ENCODE peak calls at places on chromosomes 16 and 17, in four cellular contexts. Y, X, U and J are unnamed samples.

GRCh38 chr17:50836826-50837225 is 1.4 kb downstream of the WFIKKN2 start:
- DNase-seq in X (no peak), Y (no peak), U (no peak), J (no peak)

GRCh38 chr17:1473170-1473569 is 17.1 kb upstream of the CRK start:
- DNase-seq in U (no peak), X (no peak), Y (no peak), J (no peak)

GRCh38 chr16:88561485-88562369 is 8.5 kb upstream of the ZC3H18 start:
- DNase-seq in X (no peak), U (peak; percentile 44), Y (peak; percentile 49), J (peak; percentile 10)

GRCh38 chr16:57938936-57939871 is 31.7 kb downstream of the CNGB1 start:
- DNase-seq in U (peak; percentile 10), X (no peak), Y (peak; percentile 84), J (peak; percentile 38)

GRCh38 chr17:915416-916201 is 64.0 kb downstream of the NXN start:
- DNase-seq in X (no peak), U (no peak), Y (no peak), J (no peak)

GRCh38 chr17:48973806-48974205 is 5.4 kb upstream of the GIP start:
- DNase-seq in Y (no peak), U (no peak), X (no peak), J (no peak)

GRCh38 chr16:87723224-87723619 is 42.6 kb downstream of the KLHDC4 start:
- DNase-seq in U (peak; percentile 92), Y (peak; percentile 66), X (no peak), J (peak; percentile 6)

GRCh38 chr16:23124315-23124714 is 24.9 kb downstream of the USP31 start:
- DNase-seq in U (peak; percentile 85), Y (no peak), X (no peak), J (peak; percentile 68)

GRCh38 chr17:57106107-57106835 is 21.2 kb downstream of the AKAP1 start:
- DNase-seq in X (no peak), Y (no peak), U (no peak), J (no peak)

GRCh38 chr17:7789131-7789530 is 44.9 kb upstream of the KDM6B start:
- DNase-seq in Y (no peak), X (no peak), U (no peak), J (no peak)
- TF ChIP-seq CTCF in Y (no peak), X (no peak), U (no peak), J (no peak)

DNA sequence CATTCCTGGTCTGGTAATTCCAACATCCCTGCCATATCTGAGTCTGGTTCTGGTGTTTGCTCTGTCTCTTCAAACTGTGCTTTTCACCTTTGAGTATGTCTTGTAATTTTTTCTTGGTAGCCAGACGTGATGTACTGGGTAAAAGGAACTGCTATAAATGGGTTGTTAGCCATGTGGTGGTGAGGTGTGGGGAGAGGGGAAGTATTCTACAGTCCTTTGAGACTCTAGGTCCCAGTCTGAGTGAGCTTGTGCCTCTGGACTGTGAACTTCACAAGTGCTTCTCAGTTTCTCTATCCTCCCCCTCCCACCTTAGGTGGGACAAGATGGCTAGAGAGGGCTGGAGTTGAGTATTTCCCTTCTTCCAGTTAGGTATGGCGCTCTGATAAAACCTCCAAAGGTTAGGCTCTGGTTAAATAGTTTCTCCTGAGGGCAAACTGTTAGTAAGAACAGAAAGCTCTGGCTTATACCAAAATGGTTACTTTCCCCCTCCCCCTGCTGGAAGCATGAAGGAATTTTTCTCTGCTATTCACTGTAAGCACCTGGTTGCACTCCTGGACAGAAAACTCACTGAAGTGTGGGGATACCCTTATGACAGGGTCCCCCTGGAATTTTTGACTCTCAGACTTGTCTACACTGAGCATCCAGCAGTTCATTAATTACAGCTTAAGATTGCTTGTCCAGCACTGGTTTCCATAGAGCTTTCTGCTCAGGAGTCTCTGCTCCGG is 87.8 kb downstream of the MARCHF10 start:
- DNase-seq in X (no peak), Y (no peak), U (no peak), J (no peak)
- TF ChIP-seq CTCF in X (peak; percentile 43), Y (no peak), U (peak; percentile 60), J (peak; percentile 61)

GRCh38 chr17:80970044-80970761 is 21.4 kb upstream of the CHMP6 start:
- DNase-seq in X (no peak), Y (peak; percentile 45), U (no peak), J (no peak)
- TF ChIP-seq CTCF in X (peak; percentile 61), Y (no peak), U (peak; percentile 72), J (peak; percentile 72)

GRCh38 chr17:31858647-31859486 is at the start of gene COPRS:
- DNase-seq in X (peak; percentile 25), U (peak; percentile 74), Y (peak; percentile 92), J (peak; percentile 69)
- TF ChIP-seq CTCF in X (no peak), U (peak; percentile 17), Y (no peak), J (peak; percentile 39)

GRCh38 chr17:71438631-71439146 is 682.1 kb upstream of the SOX9 start:
- DNase-seq in X (no peak), U (peak; percentile 94), Y (peak; percentile 41), J (peak; percentile 96)
- TF ChIP-seq CTCF in X (no peak), U (no peak), Y (no peak), J (peak; percentile 32)

DNA sequence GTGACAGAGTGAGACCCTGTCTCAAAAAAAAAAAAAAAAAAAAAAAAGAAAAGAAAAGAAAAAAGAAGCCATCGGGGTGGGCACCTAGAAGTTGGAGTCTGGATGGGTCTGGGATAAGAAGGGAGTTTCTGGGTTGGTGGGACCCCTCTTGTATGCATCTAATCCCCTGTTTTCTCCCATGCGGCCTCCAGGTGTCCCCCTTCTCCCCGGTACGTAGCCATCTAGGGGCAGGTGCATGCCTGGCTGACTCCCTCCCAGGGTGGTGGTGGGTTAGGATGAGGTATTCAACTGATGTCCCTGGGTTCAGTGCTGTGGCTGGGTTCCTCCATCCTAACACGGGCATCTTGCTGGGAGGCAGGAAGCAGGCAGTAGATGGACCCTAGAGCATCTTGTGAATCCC is 13.0 kb downstream of the FMNL1 start:
- DNase-seq in X (no peak), U (no peak), Y (no peak), J (no peak)
- TF ChIP-seq CTCF in X (peak; percentile 83), U (peak; percentile 61), Y (no peak), J (peak; percentile 28)

DNA sequence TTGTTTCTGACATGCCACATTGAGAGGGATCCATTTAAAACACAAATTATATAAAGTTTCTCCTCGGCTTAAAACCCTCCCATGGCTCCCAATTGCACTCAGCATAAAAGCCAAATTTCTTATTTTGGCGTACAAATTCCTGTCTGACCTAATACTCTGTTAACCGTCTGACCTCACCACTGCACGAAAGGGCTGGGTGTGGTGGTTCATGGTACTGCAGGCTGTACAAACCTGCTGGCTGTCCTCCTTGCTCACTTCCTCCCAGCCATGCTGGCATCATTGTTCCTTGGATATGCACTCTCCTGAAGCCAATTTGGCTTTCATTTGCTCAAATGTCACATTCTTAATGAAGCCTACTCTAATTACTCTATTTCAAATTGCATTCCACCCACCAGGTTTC is 301.6 kb upstream of the C16orf82 start:
- DNase-seq in X (no peak), Y (no peak), U (no peak), J (no peak)
- TF ChIP-seq CTCF in X (peak; percentile 74), Y (peak; percentile 41), U (peak; percentile 34), J (peak; percentile 61)

GRCh38 chr16:69157189-69157588 is 24.7 kb downstream of the UTP4 start:
- DNase-seq in U (no peak), Y (no peak), X (no peak), J (no peak)
- TF ChIP-seq CTCF in U (no peak), Y (no peak), X (no peak), J (no peak)